ENCODE peak calls at places on chromosome 2, in ten cellular contexts. One of them, this sample, is unnamed.

GRCh38 chr2:74741076-74741460 is 87.0 kb downstream of the SEMA4F start:
- DNase-seq in cardiac fibroblast: no peak
- DNase-seq in activated CD8-positive, alpha-beta T cell treated with anti-CD3 and anti-CD28 coated beads for 36 hours: no peak
- DNase-seq in right lobe of liver: no peak
- DNase-seq in GM23338: no peak
- DNase-seq in AG09309: no peak
- DNase-seq in psoas muscle: no peak
- DNase-seq in WERI-Rb-1: no peak
- DNase-seq in A549: no peak
- DNase-seq in choroid plexus epithelial cell: no peak
- DNase-seq in this sample: peak

GRCh38 chr2:138752231-138752956 is 27.8 kb downstream of the NXPH2 start:
- DNase-seq in cardiac fibroblast: peak
- DNase-seq in activated CD8-positive, alpha-beta T cell treated with anti-CD3 and anti-CD28 coated beads for 36 hours: no peak
- DNase-seq in right lobe of liver: no peak
- DNase-seq in GM23338: no peak
- DNase-seq in AG09309: no peak
- DNase-seq in psoas muscle: no peak
- DNase-seq in WERI-Rb-1: no peak
- DNase-seq in A549: no peak
- DNase-seq in choroid plexus epithelial cell: peak
- DNase-seq in this sample: no peak

GRCh38 chr2:96832751-96833507 is 10.9 kb downstream of the ANKRD23 start:
- DNase-seq in cardiac fibroblast: peak
- DNase-seq in activated CD8-positive, alpha-beta T cell treated with anti-CD3 and anti-CD28 coated beads for 36 hours: no peak
- DNase-seq in right lobe of liver: peak
- DNase-seq in GM23338: peak
- DNase-seq in AG09309: no peak
- DNase-seq in psoas muscle: peak
- DNase-seq in WERI-Rb-1: no peak
- DNase-seq in A549: peak
- DNase-seq in choroid plexus epithelial cell: peak
- DNase-seq in this sample: no peak

GRCh38 chr2:47662547-47662946 is 120.4 kb upstream of the MSH6 start:
- DNase-seq in cardiac fibroblast: no peak
- DNase-seq in activated CD8-positive, alpha-beta T cell treated with anti-CD3 and anti-CD28 coated beads for 36 hours: no peak
- DNase-seq in right lobe of liver: no peak
- DNase-seq in GM23338: peak
- DNase-seq in AG09309: no peak
- DNase-seq in psoas muscle: no peak
- DNase-seq in WERI-Rb-1: no peak
- DNase-seq in A549: no peak
- DNase-seq in choroid plexus epithelial cell: no peak
- DNase-seq in this sample: no peak

GRCh38 chr2:136117391-136117841 is 533 bp downstream of the CXCR4 start:
- DNase-seq in cardiac fibroblast: peak
- DNase-seq in activated CD8-positive, alpha-beta T cell treated with anti-CD3 and anti-CD28 coated beads for 36 hours: peak
- DNase-seq in right lobe of liver: peak
- DNase-seq in GM23338: peak
- DNase-seq in AG09309: no peak
- DNase-seq in psoas muscle: peak
- DNase-seq in WERI-Rb-1: peak
- DNase-seq in A549: peak
- DNase-seq in choroid plexus epithelial cell: peak
- DNase-seq in this sample: peak

GRCh38 chr2:176702169-176702568 is 432.9 kb downstream of the MTX2 start:
- DNase-seq in cardiac fibroblast: no peak
- DNase-seq in activated CD8-positive, alpha-beta T cell treated with anti-CD3 and anti-CD28 coated beads for 36 hours: no peak
- DNase-seq in right lobe of liver: no peak
- DNase-seq in GM23338: no peak
- DNase-seq in AG09309: no peak
- DNase-seq in psoas muscle: no peak
- DNase-seq in WERI-Rb-1: no peak
- DNase-seq in A549: no peak
- DNase-seq in choroid plexus epithelial cell: no peak
- DNase-seq in this sample: no peak

GRCh38 chr2:125615438-125615837 is 1040.5 kb upstream of the GYPC start:
- DNase-seq in cardiac fibroblast: no peak
- DNase-seq in activated CD8-positive, alpha-beta T cell treated with anti-CD3 and anti-CD28 coated beads for 36 hours: no peak
- DNase-seq in right lobe of liver: no peak
- DNase-seq in GM23338: no peak
- DNase-seq in AG09309: no peak
- DNase-seq in psoas muscle: no peak
- DNase-seq in WERI-Rb-1: no peak
- DNase-seq in A549: no peak
- DNase-seq in choroid plexus epithelial cell: no peak
- DNase-seq in this sample: no peak

GRCh38 chr2:200318940-200319435 is 12.5 kb downstream of the SPATS2L start:
- DNase-seq in cardiac fibroblast: no peak
- DNase-seq in activated CD8-positive, alpha-beta T cell treated with anti-CD3 and anti-CD28 coated beads for 36 hours: no peak
- DNase-seq in right lobe of liver: no peak
- DNase-seq in GM23338: no peak
- DNase-seq in AG09309: no peak
- DNase-seq in psoas muscle: no peak
- DNase-seq in WERI-Rb-1: no peak
- DNase-seq in A549: no peak
- DNase-seq in choroid plexus epithelial cell: no peak
- DNase-seq in this sample: no peak

GRCh38 chr2:148903946-148904345 is 28.9 kb downstream of the KIF5C start:
- DNase-seq in cardiac fibroblast: no peak
- DNase-seq in activated CD8-positive, alpha-beta T cell treated with anti-CD3 and anti-CD28 coated beads for 36 hours: no peak
- DNase-seq in right lobe of liver: no peak
- DNase-seq in GM23338: no peak
- DNase-seq in AG09309: no peak
- DNase-seq in psoas muscle: no peak
- DNase-seq in WERI-Rb-1: no peak
- DNase-seq in A549: no peak
- DNase-seq in choroid plexus epithelial cell: no peak
- DNase-seq in this sample: no peak

GRCh38 chr2:148903294-148903693 is 28.3 kb downstream of the KIF5C start:
- DNase-seq in cardiac fibroblast: no peak
- DNase-seq in activated CD8-positive, alpha-beta T cell treated with anti-CD3 and anti-CD28 coated beads for 36 hours: no peak
- DNase-seq in right lobe of liver: no peak
- DNase-seq in GM23338: no peak
- DNase-seq in AG09309: no peak
- DNase-seq in psoas muscle: no peak
- DNase-seq in WERI-Rb-1: no peak
- DNase-seq in A549: no peak
- DNase-seq in choroid plexus epithelial cell: no peak
- DNase-seq in this sample: no peak

GRCh38 chr2:148899638-148900318 is 24.8 kb downstream of the KIF5C start:
- DNase-seq in cardiac fibroblast: no peak
- DNase-seq in activated CD8-positive, alpha-beta T cell treated with anti-CD3 and anti-CD28 coated beads for 36 hours: no peak
- DNase-seq in right lobe of liver: no peak
- DNase-seq in GM23338: no peak
- DNase-seq in AG09309: no peak
- DNase-seq in psoas muscle: no peak
- DNase-seq in WERI-Rb-1: no peak
- DNase-seq in A549: no peak
- DNase-seq in choroid plexus epithelial cell: no peak
- DNase-seq in this sample: no peak

GRCh38 chr2:148901142-148901541 is 26.1 kb downstream of the KIF5C start:
- DNase-seq in cardiac fibroblast: no peak
- DNase-seq in activated CD8-positive, alpha-beta T cell treated with anti-CD3 and anti-CD28 coated beads for 36 hours: no peak
- DNase-seq in right lobe of liver: no peak
- DNase-seq in GM23338: no peak
- DNase-seq in AG09309: no peak
- DNase-seq in psoas muscle: no peak
- DNase-seq in WERI-Rb-1: no peak
- DNase-seq in A549: no peak
- DNase-seq in choroid plexus epithelial cell: no peak
- DNase-seq in this sample: no peak

GRCh38 chr2:148900350-148900749 is 25.3 kb downstream of the KIF5C start:
- DNase-seq in cardiac fibroblast: no peak
- DNase-seq in activated CD8-positive, alpha-beta T cell treated with anti-CD3 and anti-CD28 coated beads for 36 hours: no peak
- DNase-seq in right lobe of liver: no peak
- DNase-seq in GM23338: no peak
- DNase-seq in AG09309: no peak
- DNase-seq in psoas muscle: no peak
- DNase-seq in WERI-Rb-1: no peak
- DNase-seq in A549: no peak
- DNase-seq in choroid plexus epithelial cell: no peak
- DNase-seq in this sample: no peak
- TF ChIP-seq CTCF in cardiac fibroblast: no peak
- TF ChIP-seq CTCF in activated CD8-positive, alpha-beta T cell treated with anti-CD3 and anti-CD28 coated beads for 36 hours: no peak
- TF ChIP-seq CTCF in right lobe of liver: no peak
- TF ChIP-seq CTCF in GM23338: no peak
- TF ChIP-seq CTCF in AG09309: no peak
- TF ChIP-seq CTCF in psoas muscle: no peak
- TF ChIP-seq CTCF in WERI-Rb-1: no peak
- TF ChIP-seq CTCF in A549: no peak
- TF ChIP-seq CTCF in choroid plexus epithelial cell: no peak
- TF ChIP-seq CTCF in this sample: no peak

GRCh38 chr2:10046899-10047298 is 3.5 kb downstream of the KLF11 start:
- DNase-seq in cardiac fibroblast: no peak
- DNase-seq in activated CD8-positive, alpha-beta T cell treated with anti-CD3 and anti-CD28 coated beads for 36 hours: no peak
- DNase-seq in right lobe of liver: peak
- DNase-seq in GM23338: no peak
- DNase-seq in AG09309: no peak
- DNase-seq in psoas muscle: no peak
- DNase-seq in WERI-Rb-1: no peak
- DNase-seq in A549: no peak
- DNase-seq in choroid plexus epithelial cell: no peak
- DNase-seq in this sample: no peak

GRCh38 chr2:10047616-10048500 is 4.5 kb downstream of the KLF11 start:
- DNase-seq in cardiac fibroblast: no peak
- DNase-seq in activated CD8-positive, alpha-beta T cell treated with anti-CD3 and anti-CD28 coated beads for 36 hours: no peak
- DNase-seq in right lobe of liver: peak
- DNase-seq in GM23338: no peak
- DNase-seq in AG09309: no peak
- DNase-seq in psoas muscle: peak
- DNase-seq in WERI-Rb-1: no peak
- DNase-seq in A549: no peak
- DNase-seq in choroid plexus epithelial cell: no peak
- DNase-seq in this sample: no peak

GRCh38 chr2:10052216-10052615 is 8.9 kb downstream of the KLF11 start:
- DNase-seq in cardiac fibroblast: no peak
- DNase-seq in activated CD8-positive, alpha-beta T cell treated with anti-CD3 and anti-CD28 coated beads for 36 hours: no peak
- DNase-seq in right lobe of liver: peak
- DNase-seq in GM23338: no peak
- DNase-seq in AG09309: no peak
- DNase-seq in psoas muscle: peak
- DNase-seq in WERI-Rb-1: no peak
- DNase-seq in A549: no peak
- DNase-seq in choroid plexus epithelial cell: no peak
- DNase-seq in this sample: no peak

GRCh38 chr2:10045561-10046355 is 2.4 kb downstream of the KLF11 start:
- DNase-seq in cardiac fibroblast: no peak
- DNase-seq in activated CD8-positive, alpha-beta T cell treated with anti-CD3 and anti-CD28 coated beads for 36 hours: no peak
- DNase-seq in right lobe of liver: peak
- DNase-seq in GM23338: no peak
- DNase-seq in AG09309: no peak
- DNase-seq in psoas muscle: peak
- DNase-seq in WERI-Rb-1: no peak
- DNase-seq in A549: no peak
- DNase-seq in choroid plexus epithelial cell: no peak
- DNase-seq in this sample: no peak

DNA sequence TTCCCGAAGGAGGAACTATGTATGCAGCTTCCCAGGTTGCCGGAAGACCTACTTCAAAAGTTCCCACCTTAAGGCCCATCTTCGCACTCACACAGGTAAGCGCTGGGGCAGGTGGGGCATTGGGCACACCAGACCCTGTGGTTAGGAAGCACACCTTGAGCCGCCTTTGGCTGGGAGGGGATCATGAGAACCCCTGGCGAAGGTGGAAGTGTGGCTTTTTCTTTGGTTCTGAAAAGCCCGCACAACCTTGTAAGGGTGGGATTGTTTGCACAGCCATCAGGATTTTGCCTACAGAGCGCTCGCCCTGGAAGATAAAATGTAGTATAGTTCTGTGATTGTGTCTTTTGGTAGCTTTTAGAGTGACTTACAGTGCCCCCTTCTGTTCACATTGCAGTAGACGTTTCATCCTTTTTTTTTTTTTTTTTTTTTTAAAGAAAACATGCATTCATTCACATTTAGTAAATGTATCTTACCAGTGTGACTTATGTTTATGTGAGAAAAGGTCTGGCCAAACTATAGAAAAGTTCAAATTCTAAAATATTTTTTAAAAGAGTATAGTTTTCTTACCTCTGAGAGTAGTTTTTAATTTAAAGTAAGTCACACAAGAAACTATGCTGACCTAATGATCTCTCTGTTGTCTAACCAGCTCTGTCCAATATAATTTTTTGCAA is 5.3 kb downstream of the KLF11 start:
- DNase-seq in cardiac fibroblast: peak
- DNase-seq in activated CD8-positive, alpha-beta T cell treated with anti-CD3 and anti-CD28 coated beads for 36 hours: no peak
- DNase-seq in right lobe of liver: peak
- DNase-seq in GM23338: peak
- DNase-seq in AG09309: peak
- DNase-seq in psoas muscle: peak
- DNase-seq in WERI-Rb-1: no peak
- DNase-seq in A549: peak
- DNase-seq in choroid plexus epithelial cell: peak
- DNase-seq in this sample: peak
- TF ChIP-seq CTCF in cardiac fibroblast: peak
- TF ChIP-seq CTCF in activated CD8-positive, alpha-beta T cell treated with anti-CD3 and anti-CD28 coated beads for 36 hours: peak
- TF ChIP-seq CTCF in right lobe of liver: peak
- TF ChIP-seq CTCF in GM23338: peak
- TF ChIP-seq CTCF in AG09309: peak
- TF ChIP-seq CTCF in psoas muscle: peak
- TF ChIP-seq CTCF in WERI-Rb-1: peak
- TF ChIP-seq CTCF in A549: peak
- TF ChIP-seq CTCF in choroid plexus epithelial cell: peak
- TF ChIP-seq CTCF in this sample: peak

GRCh38 chr2:132871829-132872228 is 201.8 kb upstream of the LYPD1 start:
- DNase-seq in cardiac fibroblast: no peak
- DNase-seq in activated CD8-positive, alpha-beta T cell treated with anti-CD3 and anti-CD28 coated beads for 36 hours: no peak
- DNase-seq in right lobe of liver: no peak
- DNase-seq in GM23338: no peak
- DNase-seq in AG09309: no peak
- DNase-seq in psoas muscle: no peak
- DNase-seq in WERI-Rb-1: no peak
- DNase-seq in A549: no peak
- DNase-seq in choroid plexus epithelial cell: no peak
- DNase-seq in this sample: no peak

GRCh38 chr2:132875193-132875592 is 205.2 kb upstream of the LYPD1 start:
- DNase-seq in cardiac fibroblast: no peak
- DNase-seq in activated CD8-positive, alpha-beta T cell treated with anti-CD3 and anti-CD28 coated beads for 36 hours: no peak
- DNase-seq in right lobe of liver: no peak
- DNase-seq in GM23338: no peak
- DNase-seq in AG09309: no peak
- DNase-seq in psoas muscle: no peak
- DNase-seq in WERI-Rb-1: no peak
- DNase-seq in A549: no peak
- DNase-seq in choroid plexus epithelial cell: no peak
- DNase-seq in this sample: no peak

GRCh38 chr2:132877923-132878322 is 207.9 kb upstream of the LYPD1 start:
- DNase-seq in cardiac fibroblast: no peak
- DNase-seq in activated CD8-positive, alpha-beta T cell treated with anti-CD3 and anti-CD28 coated beads for 36 hours: no peak
- DNase-seq in right lobe of liver: no peak
- DNase-seq in GM23338: no peak
- DNase-seq in AG09309: no peak
- DNase-seq in psoas muscle: no peak
- DNase-seq in WERI-Rb-1: no peak
- DNase-seq in A549: no peak
- DNase-seq in choroid plexus epithelial cell: no peak
- DNase-seq in this sample: no peak

GRCh38 chr2:132876745-132877391 is 206.9 kb upstream of the LYPD1 start:
- DNase-seq in cardiac fibroblast: no peak
- DNase-seq in activated CD8-positive, alpha-beta T cell treated with anti-CD3 and anti-CD28 coated beads for 36 hours: no peak
- DNase-seq in right lobe of liver: no peak
- DNase-seq in GM23338: no peak
- DNase-seq in AG09309: no peak
- DNase-seq in psoas muscle: no peak
- DNase-seq in WERI-Rb-1: no peak
- DNase-seq in A549: no peak
- DNase-seq in choroid plexus epithelial cell: no peak
- DNase-seq in this sample: no peak

GRCh38 chr2:132873738-132874137 is 203.7 kb upstream of the LYPD1 start:
- DNase-seq in cardiac fibroblast: no peak
- DNase-seq in activated CD8-positive, alpha-beta T cell treated with anti-CD3 and anti-CD28 coated beads for 36 hours: no peak
- DNase-seq in right lobe of liver: no peak
- DNase-seq in GM23338: no peak
- DNase-seq in AG09309: no peak
- DNase-seq in psoas muscle: no peak
- DNase-seq in WERI-Rb-1: no peak
- DNase-seq in A549: no peak
- DNase-seq in choroid plexus epithelial cell: no peak
- DNase-seq in this sample: no peak
- TF ChIP-seq CTCF in cardiac fibroblast: no peak
- TF ChIP-seq CTCF in activated CD8-positive, alpha-beta T cell treated with anti-CD3 and anti-CD28 coated beads for 36 hours: no peak
- TF ChIP-seq CTCF in right lobe of liver: no peak
- TF ChIP-seq CTCF in GM23338: no peak
- TF ChIP-seq CTCF in AG09309: no peak
- TF ChIP-seq CTCF in psoas muscle: no peak
- TF ChIP-seq CTCF in WERI-Rb-1: no peak
- TF ChIP-seq CTCF in A549: no peak
- TF ChIP-seq CTCF in choroid plexus epithelial cell: no peak
- TF ChIP-seq CTCF in this sample: no peak

GRCh38 chr2:19746611-19747309 is 155.0 kb downstream of the TTC32 start:
- DNase-seq in cardiac fibroblast: no peak
- DNase-seq in activated CD8-positive, alpha-beta T cell treated with anti-CD3 and anti-CD28 coated beads for 36 hours: peak
- DNase-seq in right lobe of liver: peak
- DNase-seq in GM23338: peak
- DNase-seq in AG09309: no peak
- DNase-seq in psoas muscle: no peak
- DNase-seq in WERI-Rb-1: peak
- DNase-seq in A549: peak
- DNase-seq in choroid plexus epithelial cell: peak
- DNase-seq in this sample: peak
- TF ChIP-seq CTCF in cardiac fibroblast: peak
- TF ChIP-seq CTCF in activated CD8-positive, alpha-beta T cell treated with anti-CD3 and anti-CD28 coated beads for 36 hours: no peak
- TF ChIP-seq CTCF in right lobe of liver: no peak
- TF ChIP-seq CTCF in GM23338: peak
- TF ChIP-seq CTCF in AG09309: peak
- TF ChIP-seq CTCF in psoas muscle: peak
- TF ChIP-seq CTCF in WERI-Rb-1: peak
- TF ChIP-seq CTCF in A549: peak
- TF ChIP-seq CTCF in choroid plexus epithelial cell: peak
- TF ChIP-seq CTCF in this sample: peak